ENCODE peak calls at places on chromosomes 5 and 9, in six cellular contexts. T is AG10803; G is CD4-positive, alpha-beta T cell; X is heart right ventricle; N is choroid plexus epithelial cell; M is uterus. K is an unnamed sample.

GRCh38 chr9:111020594-111020993 is 17.7 kb downstream of the LPAR1 start:
- DNase-seq in N (no peak), X (no peak), M (no peak), T (no peak), G (no peak), K (no peak)

GRCh38 chr9:135468866-135469521 is 10.6 kb upstream of the PPP1R26 start:
- DNase-seq in X (no peak), G (peak), T (peak), M (no peak), N (peak), K (no peak)

GRCh38 chr5:103498211-103498610 is 64.4 kb downstream of the NUDT12 start:
- DNase-seq in X (no peak), N (peak), T (no peak), G (no peak), M (no peak), K (no peak)

GRCh38 chr5:115379622-115380344 is 83.3 kb upstream of the CCDC112 start:
- DNase-seq in G (no peak), M (no peak), T (no peak), N (peak), X (no peak), K (no peak)

GRCh38 chr5:107294151-107294550 is 376.6 kb downstream of the EFNA5 start:
- DNase-seq in X (no peak), G (no peak), T (no peak), M (no peak), N (no peak), K (no peak)

GRCh38 chr5:123819818-123820217 is 307.8 kb downstream of the CSNK1G3 start:
- DNase-seq in X (no peak), N (peak), G (no peak), M (no peak), T (peak), K (no peak)

GRCh38 chr9:120741701-120742100 is 27.4 kb upstream of the MEGF9 start:
- DNase-seq in N (peak), T (no peak), G (no peak), X (no peak), M (no peak), K (no peak)

GRCh38 chr9:114893622-114894021 is 36.8 kb downstream of the TNFSF8 start:
- DNase-seq in X (no peak), N (no peak), T (no peak), G (no peak), M (no peak), K (peak)

GRCh38 chr9:85536514-85536913 is 205.2 kb downstream of the AGTPBP1 start:
- DNase-seq in G (no peak), M (no peak), T (no peak), N (peak), X (no peak), K (no peak)

GRCh38 chr5:7805379-7805778 is 45.6 kb downstream of the CFAP90 start:
- DNase-seq in G (no peak), T (no peak), X (no peak), N (peak), M (no peak), K (no peak)

GRCh38 chr5:68350176-68350575 is 134.6 kb downstream of the PIK3R1 start:
- DNase-seq in G (no peak), M (no peak), T (no peak), X (no peak), N (no peak), K (no peak)

GRCh38 chr5:154538492-154538891 is 60.5 kb upstream of the HAND1 start:
- DNase-seq in N (no peak), G (no peak), X (no peak), T (no peak), M (no peak), K (no peak)

GRCh38 chr5:175609504-175609903 is 48.4 kb upstream of the HRH2 start:
- DNase-seq in X (no peak), G (no peak), N (no peak), M (no peak), T (no peak), K (no peak)

GRCh38 chr5:55230086-55230629 is 3.0 kb upstream of the MCIDAS start:
- DNase-seq in X (no peak), M (no peak), G (no peak), N (no peak), T (no peak), K (no peak)

GRCh38 chr9:36867672-36868471 is 166.2 kb downstream of the PAX5 start:
- DNase-seq in M (no peak), G (no peak), N (no peak), X (no peak), T (no peak), K (no peak)

GRCh38 chr5:22916393-22916792 is 63.2 kb upstream of the CDH12 start:
- DNase-seq in T (no peak), N (no peak), X (no peak), G (no peak), M (no peak), K (no peak)

GRCh38 chr5:6399978-6400910 is 21.9 kb upstream of the MED10 start:
- DNase-seq in T (peak), M (no peak), N (peak), G (no peak), X (no peak), K (no peak)

GRCh38 chr5:175279506-175279905 is 164.5 kb downstream of the DRD1 start:
- DNase-seq in G (no peak), T (no peak), X (no peak), N (no peak), M (no peak), K (no peak)

GRCh38 chr9:3526903-3527652 is 1.3 kb upstream of the RFX3 start:
- DNase-seq in X (no peak), G (no peak), N (no peak), T (peak), M (peak), K (no peak)

GRCh38 chr9:91415290-91415689 is 8.3 kb downstream of the NFIL3 start:
- DNase-seq in M (no peak), N (no peak), X (no peak), G (no peak), T (no peak), K (no peak)

GRCh38 chr5:178490935-178491632 is 99.1 kb downstream of the COL23A1 start:
- DNase-seq in G (no peak), N (no peak), M (no peak), T (no peak), X (no peak), K (no peak)

GRCh38 chr5:102666164-102666951 is 88.7 kb upstream of the PAM start:
- DNase-seq in T (peak), G (no peak), M (no peak), N (peak), X (no peak), K (no peak)

GRCh38 chr9:128098017-128098935 is 29.3 kb downstream of the PTGES2 start:
- DNase-seq in X (peak), T (peak), M (peak), G (peak), N (peak), K (peak)

GRCh38 chr9:35653611-35654010 is 2.9 kb upstream of the SIT1 start:
- DNase-seq in T (no peak), X (no peak), M (no peak), N (no peak), G (no peak), K (no peak)

GRCh38 chr9:92726971-92727715 is 37.5 kb downstream of the BICD2 start:
- DNase-seq in X (peak), G (no peak), N (peak), T (no peak), M (no peak), K (no peak)

GRCh38 chr5:150636391-150637244 is 3.8 kb upstream of the SYNPO start:
- DNase-seq in N (peak), M (peak), X (peak), T (peak), G (no peak), K (no peak)

GRCh38 chr5:170479484-170479883 is 24.3 kb upstream of the KCNIP1 start:
- DNase-seq in N (peak), X (no peak), T (peak), M (no peak), G (no peak), K (no peak)

GRCh38 chr9:113131689-113132151 is 19.1 kb upstream of the SLC31A2 start:
- DNase-seq in X (no peak), T (no peak), N (peak), G (no peak), M (no peak), K (no peak)

GRCh38 chr9:98807070-98807810 is at the start of gene GALNT12:
- DNase-seq in T (no peak), G (peak), N (no peak), X (no peak), M (no peak), K (no peak)

GRCh38 chr9:95307538-95307937 is 10.0 kb downstream of the FANCC start:
- DNase-seq in X (no peak), T (peak), N (no peak), G (no peak), M (no peak), K (no peak)

GRCh38 chr5:126400621-126401251 is 22.5 kb upstream of the GRAMD2B start:
- DNase-seq in N (no peak), X (no peak), M (no peak), G (no peak), T (no peak), K (no peak)

GRCh38 chr9:38294130-38294529 is 98.4 kb upstream of the ALDH1B1 start:
- DNase-seq in N (no peak), X (no peak), G (no peak), T (no peak), M (no peak), K (no peak)

GRCh38 chr9:23851024-23851629 is 25.1 kb upstream of the ELAVL2 start:
- DNase-seq in X (no peak), T (no peak), G (no peak), M (no peak), N (no peak), K (no peak)

GRCh38 chr5:178286226-178287090 is 53.9 kb upstream of the PHYKPL start:
- DNase-seq in N (no peak), T (no peak), X (no peak), M (no peak), G (no peak), K (peak)

GRCh38 chr9:128846680-128847030 is 17.1 kb upstream of the SPOUT1 start:
- DNase-seq in M (no peak), G (no peak), X (no peak), N (no peak), T (no peak), K (no peak)

GRCh38 chr9:91364005-91364404 is 2.3 kb upstream of the AUH start:
- DNase-seq in G (no peak), M (no peak), T (no peak), X (no peak), N (no peak), K (no peak)

GRCh38 chr9:108850293-108850897 is 5.4 kb downstream of the ACTL7B start:
- DNase-seq in X (no peak), G (no peak), N (peak), M (no peak), T (peak), K (no peak)

DNA sequence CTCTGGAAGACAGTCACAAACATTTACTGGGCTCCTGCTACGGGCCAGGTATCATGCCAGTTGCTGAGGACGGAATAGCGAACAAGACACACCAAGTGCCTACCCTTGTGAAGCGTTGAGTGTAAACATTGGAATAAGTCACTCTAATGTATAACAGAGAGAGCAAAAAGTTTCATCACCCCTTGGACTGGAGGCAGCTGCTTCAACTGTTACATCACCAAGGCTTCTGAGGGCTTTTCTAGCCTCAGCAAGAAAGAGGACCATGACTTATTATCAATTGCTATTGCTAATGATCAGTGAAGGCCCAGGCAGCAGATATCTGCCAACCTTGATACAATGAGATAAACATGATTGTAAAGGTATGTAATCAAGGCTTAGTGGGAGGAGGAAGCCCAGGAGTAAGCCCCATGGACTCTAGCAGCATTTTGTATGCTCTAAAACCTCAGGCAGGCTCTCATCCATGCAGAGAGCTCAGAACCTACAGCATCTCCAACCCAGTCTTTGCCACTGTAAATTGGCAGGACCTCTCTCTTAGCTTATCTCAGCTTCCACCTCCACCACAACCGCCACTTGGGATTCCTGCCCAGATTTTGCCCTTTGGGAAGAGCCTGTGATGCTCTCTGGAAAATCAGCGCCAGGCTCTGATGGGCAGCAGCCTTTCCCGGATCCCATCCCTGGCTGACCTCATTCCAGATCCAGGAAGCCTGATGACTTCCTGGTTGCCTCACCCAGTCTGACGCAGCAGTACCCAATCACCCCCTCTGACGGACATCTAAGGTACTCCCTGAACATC is 54.5 kb downstream of the ADAM19 start:
- DNase-seq in T (peak), X (peak), M (peak), G (no peak), N (peak), K (no peak)
- TF ChIP-seq CTCF in T (no peak), X (no peak), M (no peak), G (no peak), N (no peak), K (no peak)

DNA sequence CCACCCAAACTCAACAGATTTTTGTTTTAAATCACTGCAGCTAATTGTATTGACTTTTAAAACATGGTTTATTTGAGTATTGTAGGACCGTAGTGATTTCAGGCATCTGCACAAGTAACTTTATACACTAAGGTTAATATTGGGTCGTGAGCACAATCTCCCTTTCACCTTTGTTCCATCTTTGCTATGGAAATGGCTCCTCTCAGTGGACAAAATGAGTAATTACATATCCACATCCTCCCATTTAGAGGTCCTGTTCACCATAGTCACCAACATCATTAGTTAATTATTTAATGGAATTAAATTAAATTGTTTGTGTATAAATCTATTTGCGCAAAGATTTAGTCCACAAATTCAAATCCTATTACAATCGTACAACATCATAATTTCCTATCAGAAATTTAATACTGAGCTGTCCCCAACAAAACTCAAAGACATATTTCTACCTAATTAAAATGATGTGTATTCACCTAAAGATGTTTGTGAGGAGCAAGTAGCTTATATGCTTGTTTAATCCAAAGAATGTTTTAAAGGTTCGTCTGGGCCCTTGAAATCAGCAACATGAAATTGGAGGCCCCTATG is 173.0 kb upstream of the DAPK1 start:
- DNase-seq in N (peak), X (peak), T (peak), M (no peak), G (no peak), K (no peak)
- TF ChIP-seq CTCF in N (peak), X (peak), T (peak), M (peak), G (peak), K (peak)

DNA sequence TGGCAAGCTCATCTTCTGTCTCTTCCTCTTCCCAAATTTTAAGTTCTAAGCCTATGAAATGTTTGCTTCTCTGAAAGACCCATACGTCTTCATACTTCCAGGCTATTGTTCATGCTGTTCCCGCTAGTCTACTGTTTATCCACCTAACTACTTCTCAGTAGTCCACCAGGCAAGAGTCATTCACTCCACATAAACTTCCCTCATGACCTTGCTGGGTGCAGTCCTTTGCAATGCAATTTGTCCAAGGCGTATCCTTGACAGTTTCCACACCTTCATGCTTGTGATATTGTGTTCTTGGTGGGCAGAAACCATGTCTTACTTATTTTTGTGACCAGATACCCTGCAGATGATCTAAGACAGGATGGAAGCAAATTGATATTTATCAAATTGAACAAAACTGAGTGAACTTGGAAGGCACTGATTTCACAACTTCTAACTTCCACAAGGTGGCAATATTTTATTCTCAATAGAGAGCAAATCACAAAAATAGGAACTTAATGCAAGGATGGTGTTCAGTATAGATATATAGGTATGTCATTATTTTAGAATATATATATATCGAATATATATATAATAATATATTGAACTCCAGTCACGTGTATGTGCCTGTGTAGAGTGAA is 30.3 kb downstream of the TYRP1 start:
- DNase-seq in T (peak), G (no peak), X (no peak), N (peak), M (no peak), K (no peak)
- TF ChIP-seq CTCF in T (peak), G (no peak), X (peak), N (peak), M (peak), K (no peak)

GRCh38 chr9:29830815-29831214 is 2257.5 kb upstream of the C9orf72 start:
- DNase-seq in M (no peak), G (no peak), N (peak), T (no peak), X (no peak), K (no peak)
- TF ChIP-seq CTCF in M (no peak), G (no peak), N (peak), T (no peak), X (no peak), K (no peak)

GRCh38 chr5:37532976-37533740 is 154.0 kb downstream of the WDR70 start:
- DNase-seq in T (no peak), X (no peak), M (no peak), N (peak), G (no peak), K (no peak)
- TF ChIP-seq CTCF in T (no peak), X (no peak), M (no peak), N (peak), G (no peak), K (no peak)